ENCODE peak calls at places on chromosomes 11 and 22, in five cellular contexts. I is MM.1S, S is neural progenitor cell, Y is heart left ventricle, E is bronchial epithelial cell. W is an unnamed sample.

GRCh38 chr11:86888164-86888977 is 66.8 kb downstream of the FZD4 start:
- DNase-seq in Y (no peak), I (no peak), E (no peak), S (no peak), W (peak; percentile 10)

GRCh38 chr11:6900327-6900999 is 8.2 kb upstream of the OR2D2 start:
- DNase-seq in I (peak; percentile 18), S (no peak), E (peak; percentile 40), Y (no peak), W (no peak)

GRCh38 chr22:45818130-45819085 is 146.8 kb downstream of the ATXN10 start:
- DNase-seq in Y (no peak), E (peak; percentile 57), I (no peak), S (peak; percentile 51), W (no peak)

GRCh38 chr11:131537196-131537595 is 166.8 kb downstream of the NTM start:
- DNase-seq in Y (no peak), E (no peak), S (no peak), I (peak; percentile 33), W (no peak)

GRCh38 chr22:27892064-27892463 is 27.0 kb downstream of the PITPNB start:
- DNase-seq in I (no peak), Y (no peak), E (no peak), S (no peak), W (no peak)

GRCh38 chr11:105152556-105152955 is 13.0 kb upstream of the CARD18 start:
- DNase-seq in S (no peak), Y (no peak), I (no peak), E (no peak), W (no peak)

GRCh38 chr11:130371004-130371590 is 56.4 kb upstream of the ZBTB44 start:
- DNase-seq in I (no peak), S (no peak), Y (no peak), E (peak; percentile 41), W (no peak)

GRCh38 chr22:17706947-17707346 is 67.3 kb downstream of the BID start:
- DNase-seq in E (no peak), I (no peak), Y (no peak), S (no peak), W (no peak)

GRCh38 chr11:72584933-72585597 is 89.2 kb downstream of the PDE2A start:
- DNase-seq in I (no peak), Y (peak; percentile 33), E (no peak), S (no peak), W (no peak)

GRCh38 chr11:86999859-87000753 is 37.6 kb upstream of the TMEM135 start:
- DNase-seq in S (peak; percentile 32), I (no peak), E (no peak), Y (no peak), W (no peak)

GRCh38 chr11:17810736-17811135 is 76.2 kb downstream of the KCNC1 start:
- DNase-seq in S (no peak), I (no peak), E (no peak), Y (no peak), W (no peak)

GRCh38 chr11:133898031-133898769 is 52.9 kb upstream of the SPATA19 start:
- DNase-seq in Y (no peak), I (no peak), S (peak; percentile 24), E (no peak), W (no peak)

GRCh38 chr22:32591620-32592019 is 117.0 kb downstream of the FBXO7 start:
- DNase-seq in Y (no peak), S (no peak), E (no peak), I (no peak), W (no peak)

GRCh38 chr11:126968915-126969314 is 31.7 kb downstream of the KIRREL3 start:
- DNase-seq in S (peak; percentile 72), Y (no peak), I (peak; percentile 45), E (peak; percentile 6), W (no peak)

GRCh38 chr11:68216171-68216938 is 3.3 kb upstream of the KMT5B start:
- DNase-seq in S (no peak), Y (peak; percentile 68), I (no peak), E (no peak), W (no peak)

GRCh38 chr11:62953811-62954210 is 31.0 kb downstream of the SLC22A6 start:
- DNase-seq in I (no peak), S (no peak), E (no peak), Y (no peak), W (no peak)

GRCh38 chr11:67668191-67668551 is 6.3 kb downstream of the ALDH3B2 start:
- DNase-seq in E (no peak), I (no peak), Y (no peak), S (no peak), W (no peak)

GRCh38 chr11:2842876-2843275 is 42.7 kb downstream of the CDKN1C start:
- DNase-seq in S (no peak), E (no peak), I (no peak), Y (no peak), W (no peak)

GRCh38 chr11:69114362-69114761 is 41.4 kb upstream of the SMIM38 start:
- DNase-seq in I (no peak), S (no peak), E (no peak), Y (no peak), W (no peak)

GRCh38 chr11:76686261-76687079 is 15.9 kb upstream of the LRRC32 start:
- DNase-seq in E (no peak), S (no peak), I (no peak), Y (no peak), W (no peak)

GRCh38 chr22:33110562-33111163 is 52.5 kb upstream of the SYN3 start:
- DNase-seq in Y (no peak), I (no peak), E (no peak), S (no peak), W (no peak)

GRCh38 chr11:58525037-58525614 is 17.2 kb upstream of the OR5B21 start:
- DNase-seq in I (peak; percentile 56), E (no peak), S (no peak), Y (no peak), W (no peak)

GRCh38 chr11:33734441-33735165 is 1.6 kb downstream of the CD59 start:
- DNase-seq in Y (no peak), I (peak; percentile 19), E (peak; percentile 59), S (no peak), W (no peak)

GRCh38 chr22:23884133-23884532 is 10.1 kb upstream of the MIF start:
- DNase-seq in E (no peak), I (no peak), S (no peak), Y (no peak), W (no peak)

GRCh38 chr11:61021661-61022212 is 50.3 kb downstream of the CD6 start:
- DNase-seq in S (peak; percentile 54), Y (no peak), E (peak; percentile 20), I (no peak), W (no peak)

GRCh38 chr11:133895551-133895950 is 50.2 kb upstream of the SPATA19 start:
- DNase-seq in S (no peak), Y (no peak), I (no peak), E (no peak), W (no peak)

GRCh38 chr11:133162228-133162627 is 370.1 kb downstream of the OPCML start:
- DNase-seq in Y (no peak), I (no peak), S (no peak), E (no peak), W (no peak)

GRCh38 chr11:130634981-130635473 is 186.6 kb downstream of the ADAMTS15 start:
- DNase-seq in Y (no peak), E (peak; percentile 92), I (no peak), S (no peak), W (peak; percentile 41)

DNA sequence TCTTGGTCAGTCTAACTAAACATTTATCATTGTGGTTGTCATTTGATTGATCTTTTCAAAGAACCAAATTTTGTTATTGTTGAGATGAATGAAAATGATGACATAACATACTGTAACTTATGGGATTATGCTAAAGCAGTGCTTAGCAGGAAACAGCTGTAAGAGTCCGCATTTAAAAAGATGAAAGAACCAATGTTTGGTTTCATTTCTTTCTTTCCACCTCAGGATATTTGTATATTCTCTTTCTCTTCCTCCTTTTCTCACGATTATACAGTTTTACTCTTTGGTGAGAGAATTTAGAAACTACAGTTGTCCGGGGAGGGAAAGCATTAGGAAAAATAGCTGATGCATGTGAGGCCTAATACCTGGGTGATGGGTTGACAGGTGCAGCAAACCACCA is 23.1 kb downstream of the PIH1D2 start:
- DNase-seq in S (no peak), Y (no peak), I (peak; percentile 14), E (no peak), W (no peak)
- H3K4me3 ChIP-seq in S (no peak overlapping the region), Y (no peak overlapping the region), I (no peak overlapping the region), E (no peak overlapping the region), W (no peak overlapping the region)

DNA sequence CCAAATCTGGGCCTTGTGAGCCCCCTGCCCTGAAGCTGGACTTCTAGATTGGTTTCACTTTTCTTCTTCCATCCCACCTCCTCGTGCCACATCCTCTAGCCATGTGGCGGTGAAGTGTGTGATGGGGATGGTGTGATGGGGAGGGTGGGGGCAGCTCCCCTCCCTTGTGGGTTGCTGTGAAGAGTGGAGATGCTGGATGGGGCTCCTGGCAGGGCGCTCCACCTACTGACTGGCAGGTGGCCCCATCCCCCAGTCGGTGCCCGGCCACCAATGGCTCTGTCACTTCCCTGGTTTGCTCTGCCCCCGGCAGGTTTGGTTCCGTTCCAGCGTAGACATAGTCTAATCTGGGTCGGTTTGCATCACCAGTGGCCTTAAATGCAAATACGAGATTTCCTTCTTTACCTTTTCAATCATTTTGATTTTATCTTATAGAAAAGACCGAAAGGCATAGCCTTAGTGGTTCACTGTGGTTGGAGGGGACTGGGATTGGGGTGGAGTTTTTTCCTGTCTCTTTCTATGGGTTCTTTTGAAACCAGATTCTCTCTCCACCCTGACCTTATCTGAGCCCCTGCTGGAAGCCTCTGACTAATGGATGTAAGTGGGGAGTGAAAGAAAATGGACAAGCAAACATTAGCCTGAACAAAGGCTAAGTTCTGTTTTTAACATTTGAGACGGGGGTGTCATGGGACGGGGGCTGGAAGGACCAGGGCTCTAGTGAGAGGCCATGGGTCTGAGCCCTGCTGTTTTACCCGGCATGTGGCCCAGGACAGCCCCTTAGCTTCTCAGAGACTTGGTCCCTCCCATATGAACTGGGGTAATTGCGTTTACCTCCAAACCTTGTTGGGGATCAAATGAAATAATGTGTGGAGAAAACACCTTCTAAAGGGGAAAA is 149.3 kb downstream of the CACNA1I start:
- DNase-seq in Y (no peak), S (no peak), I (no peak), E (no peak), W (no peak)
- H3K4me3 ChIP-seq in Y (no peak overlapping the region), S (no peak overlapping the region), I (no peak overlapping the region), E (no peak overlapping the region), W (no peak overlapping the region)

GRCh38 chr22:29300807-29301601 is 5.4 kb upstream of the GAS2L1 start:
- DNase-seq in S (no peak), I (no peak), Y (peak; percentile 21), E (no peak), W (no peak)

GRCh38 chr22:29301716-29302401 is 4.6 kb upstream of the GAS2L1 start:
- DNase-seq in S (no peak), Y (peak; percentile 35), E (no peak), I (no peak), W (no peak)

GRCh38 chr22:29299136-29299900 is 7.1 kb upstream of the GAS2L1 start:
- DNase-seq in S (no peak), E (no peak), I (no peak), Y (peak; percentile 55), W (no peak)

GRCh38 chr22:29298641-29299040 is 7.8 kb upstream of the GAS2L1 start:
- DNase-seq in I (no peak), E (no peak), S (no peak), Y (peak; percentile 40), W (no peak)

DNA sequence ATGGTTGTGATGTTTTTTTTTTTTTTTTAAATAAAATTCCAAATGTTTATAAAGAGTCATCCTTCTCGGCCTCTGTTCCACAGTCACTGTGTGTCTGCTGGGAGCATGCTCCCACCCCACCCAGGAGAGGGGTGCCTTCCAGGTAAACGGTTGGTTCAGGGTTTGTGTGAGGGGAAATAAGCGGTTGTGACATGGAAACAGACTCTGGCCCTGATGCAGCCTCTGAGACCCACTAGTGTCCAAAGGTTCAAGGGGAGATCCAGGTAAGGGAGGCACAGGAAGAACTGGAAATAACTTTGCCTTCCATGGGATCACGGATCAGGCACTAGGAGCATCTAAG is 6.0 kb upstream of the GAS2L1 start:
- DNase-seq in E (no peak), S (no peak), Y (no peak), I (no peak), W (no peak)
- H3K4me3 ChIP-seq in E (no peak overlapping the region), S (no peak overlapping the region), Y (no peak overlapping the region), I (no peak overlapping the region), W (no peak overlapping the region)

GRCh38 chr11:117313828-117314768 is 2.0 kb downstream of the BACE1 start:
- DNase-seq in Y (peak; percentile 28), I (no peak), E (no peak), S (no peak), W (no peak)
- H3K4me3 ChIP-seq in Y (peak overlapping the region; percentile 78), I (no peak overlapping the region), E (no peak overlapping the region), S (peak overlapping the region; percentile 79), W (peak overlapping the region; percentile 11)

W was measured in kidney epithelial cell.